ENCODE peak calls at places on chromosomes 11 and 22, in six cellular contexts. I, P, S, N, Y and E are unnamed samples.
A peak's percentile ranks its signal among the peaks of the same experiment; 100 is the strongest.

GRCh38 chr22:43800970-43801369 is 11.1 kb downstream of the EFCAB6 start:
- DNase-seq in I (no peak), P (no peak), S (no peak), N (no peak), Y (no peak), E (no peak)

GRCh38 chr11:92707665-92708064 is 261.8 kb upstream of the MTNR1B start:
- DNase-seq in I (no peak), P (no peak), S (no peak), N (no peak), Y (no peak), E (no peak)

GRCh38 chr11:73344191-73344607 is 32.0 kb upstream of the RELT start:
- DNase-seq in I (no peak), P (no peak), S (no peak), N (peak; percentile 52), Y (no peak), E (no peak)

GRCh38 chr11:86740628-86741488 is 59.5 kb upstream of the PRSS23 start:
- DNase-seq in I (peak; percentile 87), P (peak; percentile 85), S (no peak), N (no peak), Y (peak; percentile 76), E (no peak)

GRCh38 chr11:105229257-105229656 is 89.7 kb upstream of the CARD18 start:
- DNase-seq in I (no peak), P (peak; percentile 1), S (no peak), N (no peak), Y (no peak), E (no peak)

GRCh38 chr11:110261195-110262140 is 34.9 kb downstream of the RDX start:
- DNase-seq in I (no peak), P (no peak), S (no peak), N (no peak), Y (no peak), E (no peak)

GRCh38 chr22:23180301-23180892 is at the start of gene BCR:
- DNase-seq in I (peak; percentile 90), P (peak; percentile 59), S (no peak), N (peak; percentile 83), Y (peak; percentile 80), E (peak; percentile 88)

GRCh38 chr11:75603791-75604736 is 42.0 kb downstream of the SERPINH1 start:
- DNase-seq in I (no peak), P (peak; percentile 77), S (no peak), N (no peak), Y (no peak), E (no peak)

GRCh38 chr11:2517386-2518064 is 72.7 kb downstream of the KCNQ1 start:
- DNase-seq in I (no peak), P (no peak), S (no peak), N (peak; percentile 8), Y (peak; percentile 10), E (no peak)

GRCh38 chr11:1513326-1514296 is 27.0 kb upstream of the MOB2 start:
- DNase-seq in I (no peak), P (no peak), S (no peak), N (peak; percentile 12), Y (no peak), E (no peak)

GRCh38 chr11:129192150-129192549 is at the start of gene ARHGAP32:
- DNase-seq in I (no peak), P (peak; percentile 18), S (no peak), N (no peak), Y (no peak), E (no peak)

GRCh38 chr22:28398355-28398754 is 281.3 kb downstream of the TTC28 start:
- DNase-seq in I (no peak), P (no peak), S (no peak), N (no peak), Y (no peak), E (no peak)

GRCh38 chr22:28710889-28711285 is 30.7 kb downstream of the CHEK2 start:
- DNase-seq in I (no peak), P (no peak), S (no peak), N (no peak), Y (no peak), E (no peak)

GRCh38 chr22:39316440-39317083 is 2.9 kb downstream of the RPL3 start:
- DNase-seq in I (peak; percentile 91), P (peak; percentile 56), S (peak; percentile 60), N (peak; percentile 61), Y (peak; percentile 84), E (peak; percentile 67)

GRCh38 chr11:125123947-125124633 is 12.7 kb upstream of the TMEM218 start:
- DNase-seq in I (peak; percentile 61), P (peak; percentile 27), S (no peak), N (peak; percentile 32), Y (peak; percentile 49), E (peak; percentile 40)

GRCh38 chr22:31654408-31654807 is 7.6 kb downstream of the PISD start:
- DNase-seq in I (no peak), P (no peak), S (no peak), N (no peak), Y (no peak), E (no peak)

GRCh38 chr11:32448232-32448631 is 12.9 kb upstream of the WT1 start:
- DNase-seq in I (no peak), P (no peak), S (no peak), N (no peak), Y (no peak), E (no peak)

GRCh38 chr11:3121931-3122774 is 43.0 kb downstream of the OSBPL5 start:
- DNase-seq in I (no peak), P (no peak), S (no peak), N (peak; percentile 15), Y (peak; percentile 17), E (peak; percentile 18)

GRCh38 chr22:25235547-25236290 is 16.3 kb downstream of the CRYBB2 start:
- DNase-seq in I (peak; percentile 90), P (peak; percentile 99), S (peak; percentile 25), N (peak; percentile 77), Y (peak; percentile 32), E (peak; percentile 99)

GRCh38 chr22:25236417-25236816 is 17.0 kb downstream of the CRYBB2 start:
- DNase-seq in I (no peak), P (no peak), S (no peak), N (no peak), Y (no peak), E (no peak)

GRCh38 chr22:25232301-25232700 is 12.9 kb downstream of the CRYBB2 start:
- DNase-seq in I (no peak), P (peak; percentile 8), S (no peak), N (no peak), Y (no peak), E (no peak)

DNA sequence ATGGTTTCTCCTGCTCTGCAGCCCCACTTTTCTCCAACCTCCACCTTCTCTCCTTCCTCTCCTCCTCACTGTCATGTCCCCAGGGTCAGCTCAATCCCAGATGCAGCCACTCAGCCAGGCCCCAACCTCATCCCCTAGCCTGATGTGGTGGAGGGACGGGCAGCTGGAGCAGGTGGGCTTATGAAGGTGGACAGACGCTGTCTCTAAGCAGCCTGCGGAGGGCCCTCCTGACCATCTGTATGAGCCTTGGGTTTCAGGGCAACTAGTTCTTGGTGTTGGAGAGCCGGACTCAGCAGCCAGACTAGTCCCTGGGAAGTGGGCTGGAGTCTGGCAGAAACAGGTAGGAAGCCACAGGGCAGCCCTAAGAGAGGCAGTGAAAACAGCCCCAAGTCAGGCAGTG is 18.1 kb downstream of the CRYBB2 start:
- DNase-seq in I (no peak), P (no peak), S (no peak), N (no peak), Y (no peak), E (no peak)
- TF ChIP-seq CTCF in I (no peak), P (no peak), S (no peak), N (no peak), Y (no peak), E (no peak)

GRCh38 chr11:120569903-120570302 is 58.4 kb downstream of the GRIK4 start:
- DNase-seq in I (no peak), P (no peak), S (no peak), N (no peak), Y (no peak), E (no peak)
- TF ChIP-seq CTCF in I (no peak), P (no peak), S (no peak), N (no peak), Y (no peak), E (no peak)

DNA sequence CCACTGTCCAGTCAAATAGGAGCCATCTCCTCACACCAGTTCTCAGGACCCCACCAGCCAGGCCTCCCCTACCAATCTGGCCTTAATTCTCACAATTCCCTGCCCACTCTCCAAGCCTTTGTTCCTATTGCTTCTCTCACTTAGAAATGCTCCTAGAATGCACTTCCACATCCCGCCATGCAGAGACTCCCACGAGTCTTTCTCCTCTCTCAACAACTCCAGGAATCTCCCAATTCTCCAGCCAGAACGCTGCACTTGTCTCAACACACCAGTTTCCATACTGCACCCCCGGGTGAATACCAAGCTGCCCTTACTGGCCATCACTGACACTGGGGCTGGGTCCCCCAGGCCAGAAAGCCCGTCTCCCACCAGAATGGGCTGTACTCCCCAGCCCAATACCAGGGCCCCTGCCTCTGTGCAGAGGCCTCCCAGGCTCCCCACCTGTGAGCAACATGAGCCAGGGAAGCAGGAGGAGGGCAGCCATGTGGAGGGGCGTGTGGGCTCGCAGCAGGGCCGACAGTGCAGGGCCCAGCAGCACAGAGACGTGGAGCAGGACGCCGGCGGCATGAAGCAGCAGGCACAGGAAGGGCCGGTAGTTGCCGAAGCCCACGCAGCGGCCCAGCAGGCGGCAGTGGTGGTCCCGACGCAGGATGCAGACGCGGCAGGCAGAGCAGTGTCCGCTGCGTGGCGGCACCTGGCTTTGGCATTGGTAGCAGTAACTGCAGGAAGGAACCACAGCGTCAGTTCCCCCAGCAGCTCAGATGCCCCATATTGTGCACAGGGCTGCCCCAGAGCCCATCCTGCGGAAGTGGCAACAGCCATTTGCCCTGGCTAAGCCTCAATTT is 2.4 kb downstream of the ZDHHC24 start:
- DNase-seq in I (peak; percentile 70), P (no peak), S (no peak), N (peak; percentile 28), Y (peak; percentile 48), E (peak; percentile 76)
- TF ChIP-seq CTCF in I (peak; percentile 49), P (no peak), S (no peak), N (no peak), Y (no peak), E (peak; percentile 64)

GRCh38 chr11:108002476-108002875 is 6.2 kb upstream of the CUL5 start:
- DNase-seq in I (no peak), P (no peak), S (no peak), N (no peak), Y (no peak), E (no peak)

GRCh38 chr11:107996025-107996776 is 12.5 kb upstream of the CUL5 start:
- DNase-seq in I (peak; percentile 11), P (no peak), S (no peak), N (no peak), Y (no peak), E (no peak)

GRCh38 chr11:108003623-108004022 is 5.1 kb upstream of the CUL5 start:
- DNase-seq in I (no peak), P (no peak), S (no peak), N (no peak), Y (no peak), E (no peak)

GRCh38 chr11:107998761-107999160 is 9.9 kb upstream of the CUL5 start:
- DNase-seq in I (no peak), P (no peak), S (no peak), N (no peak), Y (no peak), E (no peak)

DNA sequence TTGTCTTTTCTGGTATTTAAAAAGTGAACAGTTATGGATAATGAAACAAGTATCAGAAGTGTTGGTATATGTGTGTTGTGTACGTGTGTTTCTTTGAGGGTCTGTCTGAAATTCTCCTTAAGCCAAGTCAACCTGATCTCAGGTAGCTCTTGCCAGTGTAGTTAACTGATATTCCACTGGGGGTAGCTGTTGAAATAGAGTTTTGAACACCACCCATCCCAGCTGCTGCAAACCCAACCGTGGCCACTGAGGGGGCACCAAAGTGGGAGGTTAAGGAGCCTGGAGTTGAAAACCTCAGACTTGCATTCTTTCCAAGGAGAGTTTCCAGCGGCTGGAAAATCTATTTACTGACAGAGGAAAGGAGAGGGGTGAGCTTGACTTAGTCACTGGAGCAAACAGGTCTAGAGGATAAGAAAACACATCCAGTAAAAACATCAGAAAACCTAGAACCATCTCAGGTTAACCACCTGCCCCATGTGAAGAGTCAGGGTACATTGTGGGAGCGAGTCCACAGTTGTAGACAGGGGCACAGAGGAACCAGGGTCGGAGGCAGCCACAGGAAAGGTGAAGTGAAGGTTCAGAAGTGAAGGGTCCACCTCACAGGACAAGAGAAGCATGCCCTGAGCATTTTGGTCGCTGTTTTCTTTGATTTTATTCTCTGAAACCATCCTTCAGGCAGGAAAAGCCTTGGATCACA is 8.8 kb upstream of the CUL5 start:
- DNase-seq in I (peak; percentile 71), P (peak; percentile 63), S (no peak), N (no peak), Y (no peak), E (peak; percentile 76)
- TF ChIP-seq CTCF in I (peak; percentile 47), P (peak; percentile 19), S (no peak), N (peak; percentile 53), Y (no peak), E (peak; percentile 45)